ENCODE peak calls at places on chromosome X, in seven cellular contexts. M, Y, U, T, A, I and L are unnamed samples.
A peak's percentile ranks its signal among the peaks of the same experiment; 100 is the strongest.

GRCh38 chrX:133859336-133859735 is 126.1 kb downstream of the GPC3 start:
- DNase-seq in T (no peak), Y (no peak), A (no peak), U (no peak), M (no peak), I (no peak), L (no peak)

GRCh38 chrX:47629419-47630210 is at the start of gene CFP:
- DNase-seq in U (no peak), T (no peak), I (peak; percentile 20), Y (peak; percentile 59), A (no peak), M (no peak), L (no peak)

GRCh38 chrX:141960573-141960972 is 56.9 kb downstream of the MAGEC1 start:
- DNase-seq in M (no peak), I (no peak), T (no peak), Y (no peak), U (no peak), A (no peak), L (no peak)

GRCh38 chrX:124507276-124507675 is 160.9 kb downstream of the SH2D1A start:
- DNase-seq in I (no peak), M (no peak), Y (no peak), A (no peak), U (no peak), T (no peak), L (no peak)

GRCh38 chrX:10986616-10987015 is 124.5 kb upstream of the HCCS start:
- DNase-seq in U (no peak), Y (no peak), A (no peak), T (no peak), M (no peak), I (no peak), L (no peak)

GRCh38 chrX:40471965-40472648 is 108.7 kb upstream of the ATP6AP2 start:
- DNase-seq in I (peak; percentile 55), T (peak; percentile 60), Y (peak; percentile 87), U (no peak), M (no peak), A (peak; percentile 42), L (peak; percentile 37)

GRCh38 chrX:9378980-9379696 is 85.7 kb upstream of the TBL1X start:
- DNase-seq in T (no peak), U (no peak), Y (no peak), A (no peak), I (no peak), M (no peak), L (no peak)

GRCh38 chrX:19579485-19579884 is 64.2 kb upstream of the MAP3K15 start:
- DNase-seq in T (no peak), Y (no peak), I (no peak), M (no peak), A (no peak), U (no peak), L (no peak)

GRCh38 chrX:139720979-139721378 is 13.0 kb upstream of the MCF2 start:
- DNase-seq in A (no peak), I (no peak), M (no peak), T (no peak), U (no peak), Y (no peak), L (no peak)

GRCh38 chrX:154020500-154021115 is 906 bp upstream of the IRAK1 start:
- DNase-seq in T (no peak), I (no peak), Y (no peak), A (no peak), U (no peak), M (no peak), L (no peak)

GRCh38 chrX:114976321-114976720 is 41.1 kb downstream of the IL13RA2 start:
- DNase-seq in A (no peak), U (no peak), Y (no peak), I (no peak), M (no peak), T (no peak), L (no peak)

GRCh38 chrX:1239681-1240142 is 27.3 kb upstream of the CRLF2 start:
- DNase-seq in M (peak; percentile 50), T (peak; percentile 92), I (no peak), A (peak; percentile 20), U (peak; percentile 77), Y (no peak), L (peak; percentile 95)

DNA sequence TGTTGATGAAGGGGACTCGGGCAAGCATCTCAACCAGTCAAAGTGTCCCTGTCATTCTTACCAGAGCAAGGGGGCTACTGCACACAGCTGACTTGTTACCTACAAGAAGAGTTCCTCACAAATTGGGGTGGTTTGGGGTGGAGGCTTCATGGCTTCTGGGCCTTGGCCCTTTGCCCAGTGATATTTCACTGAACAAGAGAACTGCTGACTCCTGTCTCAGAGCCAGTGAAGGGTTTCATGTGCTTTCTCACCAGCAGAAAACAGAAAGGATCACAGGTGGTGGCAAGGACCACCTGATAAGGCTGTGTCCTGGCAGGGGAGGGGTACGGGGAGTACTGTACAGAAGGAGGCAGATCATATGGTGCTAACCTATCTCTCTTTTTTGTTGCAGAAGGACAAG is 53.5 kb downstream of the DLG3 start:
- DNase-seq in T (no peak), A (no peak), Y (no peak), I (no peak), U (no peak), M (no peak), L (no peak)
- H3K27ac ChIP-seq in T (no peak overlapping the region), A (no peak overlapping the region), Y (no peak overlapping the region), I (no peak overlapping the region), U (no peak overlapping the region), M (no peak overlapping the region), L (no peak overlapping the region)

GRCh38 chrX:121579016-121579760 is 531.8 kb downstream of the GLUD2 start:
- DNase-seq in A (no peak), T (no peak), Y (no peak), U (peak; percentile 56), M (no peak), I (peak; percentile 3), L (no peak)
- TF ChIP-seq CTCF in A (no peak), T (peak; percentile 30), Y (peak; percentile 65), U (peak; percentile 49), M (peak; percentile 56), I (peak; percentile 41), L (no peak)

GRCh38 chrX:150227321-150227860 is 135.7 kb upstream of the MAMLD1 start:
- DNase-seq in M (no peak), A (no peak), T (no peak), I (no peak), Y (no peak), U (no peak), L (no peak)
- H3K4me1 ChIP-seq in M (no peaks in the 10 kb centered on the region), A (no peaks in the 10 kb centered on the region), T (no peaks in the 10 kb centered on the region), I (peaks cover 3% of the 10 kb centered on the region), Y (no peaks in the 10 kb centered on the region), U (no peaks in the 10 kb centered on the region), L (no peaks in the 10 kb centered on the region)

GRCh38 chrX:69285881-69286545 is 120.8 kb upstream of the PJA1 start:
- DNase-seq in Y (peak; percentile 82), T (peak; percentile 76), I (peak; percentile 53), M (peak; percentile 67), U (peak; percentile 67), A (peak; percentile 23), L (peak; percentile 55)
- H3K27ac ChIP-seq in Y (no peak overlapping the region), T (peak overlapping the region; percentile 36), I (no peak overlapping the region), M (peak overlapping the region; percentile 48), U (no peak overlapping the region), A (peak overlapping the region; percentile 79), L (no peak overlapping the region)